ENCODE peak calls at places on chromosome 22, in eight cellular contexts. I, B, R, Q, Z, P, T and S are unnamed samples.

GRCh38 chr22:26547426-26547825 is 35.2 kb upstream of the TFIP11 start:
- DNase-seq in T (no peak), P (no peak), R (no peak), I (no peak), Q (no peak), B (no peak), Z (no peak), S (no peak)

GRCh38 chr22:28920757-28921584 is 37.6 kb downstream of the ZNRF3 start:
- DNase-seq in Q (no peak), T (no peak), I (no peak), R (no peak), Z (no peak), B (no peak), P (no peak), S (no peak)

GRCh38 chr22:46074771-46075551 is 75.4 kb upstream of the PPARA start:
- DNase-seq in T (peak), Z (no peak), B (no peak), Q (no peak), I (no peak), P (no peak), R (peak), S (no peak)

GRCh38 chr22:38742176-38742942 is 13.4 kb downstream of the SUN2 start:
- DNase-seq in Z (no peak), Q (no peak), I (no peak), B (no peak), T (no peak), P (no peak), R (no peak), S (no peak)

GRCh38 chr22:41742918-41743317 is 43.6 kb downstream of the MEI1 start:
- DNase-seq in I (no peak), B (no peak), Q (no peak), P (no peak), T (no peak), Z (no peak), R (no peak), S (no peak)

GRCh38 chr22:38097058-38097457 is 13.1 kb upstream of the SLC16A8 start:
- DNase-seq in P (no peak), R (no peak), Q (no peak), I (no peak), Z (no peak), T (no peak), B (no peak), S (no peak)

GRCh38 chr22:23029521-23030228 is 40.6 kb upstream of the GNAZ start:
- DNase-seq in T (no peak), P (no peak), Z (no peak), B (no peak), I (no peak), Q (no peak), R (no peak), S (no peak)

GRCh38 chr22:45540122-45540521 is 37.4 kb downstream of the FBLN1 start:
- DNase-seq in Z (no peak), T (no peak), P (no peak), I (no peak), R (no peak), Q (no peak), B (no peak), S (no peak)

GRCh38 chr22:39960791-39961746 is 872 bp downstream of the TMA7B start:
- DNase-seq in Q (peak), T (no peak), Z (no peak), I (peak), P (peak), B (peak), R (no peak), S (no peak)

GRCh38 chr22:39183991-39184585 is 31.6 kb upstream of the CBX7 start:
- DNase-seq in Q (peak), R (no peak), I (no peak), Z (no peak), B (peak), T (peak), P (peak), S (no peak)

GRCh38 chr22:38250642-38251354 is 22.0 kb downstream of the TMEM184B start:
- DNase-seq in P (no peak), Z (no peak), Q (no peak), B (no peak), I (no peak), T (no peak), R (no peak), S (no peak)

GRCh38 chr22:27836181-27836580 is 34.6 kb upstream of the MN1 start:
- DNase-seq in B (no peak), T (no peak), Q (no peak), Z (no peak), R (no peak), I (no peak), P (no peak), S (no peak)
- TF ChIP-seq CTCF in B (no peak), T (no peak), Q (no peak), Z (no peak), R (no peak), I (no peak), P (no peak), S (no peak)

DNA sequence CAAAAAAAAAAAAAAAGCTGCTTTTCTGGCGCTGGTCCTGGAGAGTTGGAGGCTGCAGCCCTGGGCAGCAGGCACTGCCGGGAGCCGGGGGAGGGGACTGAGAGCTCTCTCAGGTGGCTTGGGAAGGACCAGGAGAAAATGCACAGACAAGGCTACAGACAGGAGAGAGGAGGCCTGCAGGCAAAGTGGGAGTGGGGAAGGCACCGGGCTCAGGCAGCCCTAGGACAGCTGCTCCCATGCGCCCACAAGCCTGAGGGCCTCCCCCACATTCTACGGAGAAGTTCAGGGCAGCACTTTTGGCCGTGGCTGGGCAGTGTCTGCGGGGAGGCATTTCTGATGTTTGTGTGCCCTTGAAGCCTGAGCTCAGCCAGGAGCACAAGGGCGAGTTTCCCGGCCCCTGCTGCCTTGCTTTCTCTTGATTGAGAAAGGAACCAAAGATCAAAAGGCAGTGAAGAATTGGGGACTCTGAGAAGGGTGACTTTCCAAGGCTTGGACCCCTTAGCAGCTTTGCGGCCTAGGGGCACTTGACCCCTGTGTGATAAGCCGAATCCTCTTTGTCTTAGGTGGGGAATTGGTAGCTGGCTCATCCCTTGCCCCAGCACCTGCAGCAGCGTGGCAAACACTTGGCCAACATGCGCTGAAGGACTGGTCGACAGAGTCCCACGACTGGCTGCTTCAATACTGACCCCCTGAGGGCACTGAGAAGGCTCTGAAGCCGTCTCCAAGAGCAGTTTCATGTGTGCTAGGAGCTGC is 35.3 kb downstream of the PPM1F start:
- DNase-seq in I (no peak), Z (no peak), T (no peak), P (peak), R (no peak), B (peak), Q (peak), S (no peak)
- TF ChIP-seq CTCF in I (no peak), Z (no peak), T (no peak), P (no peak), R (no peak), B (no peak), Q (no peak), S (no peak)

GRCh38 chr22:36566720-36567119 is 37.8 kb upstream of the EIF3D start:
- DNase-seq in P (no peak), T (no peak), R (no peak), I (no peak), Z (no peak), B (no peak), Q (no peak), S (no peak)

GRCh38 chr22:36568846-36569245 is 39.9 kb upstream of the EIF3D start:
- DNase-seq in R (no peak), T (no peak), B (no peak), P (no peak), I (no peak), Z (no peak), Q (no peak), S (no peak)

GRCh38 chr22:36573815-36574350 is 44.9 kb upstream of the EIF3D start:
- DNase-seq in T (no peak), Z (no peak), B (no peak), I (no peak), R (no peak), Q (no peak), P (no peak), S (peak)

GRCh38 chr22:36571991-36572390 is 43.0 kb upstream of the EIF3D start:
- DNase-seq in T (no peak), I (no peak), B (no peak), R (no peak), Q (no peak), P (no peak), Z (no peak), S (no peak)

GRCh38 chr22:36569999-36570398 is 41.0 kb upstream of the EIF3D start:
- DNase-seq in B (peak), P (no peak), T (peak), Z (no peak), I (no peak), R (no peak), Q (peak), S (no peak)
- TF ChIP-seq CTCF in B (peak), P (peak), T (peak), Z (no peak), I (no peak), R (peak), Q (peak), S (peak)

GRCh38 chr22:47126344-47126811 is 363.9 kb downstream of the TBC1D22A start:
- DNase-seq in Q (no peak), B (no peak), I (no peak), T (peak), Z (no peak), R (peak), P (no peak), S (no peak)

GRCh38 chr22:47124451-47124881 is 362.0 kb downstream of the TBC1D22A start:
- DNase-seq in I (no peak), Z (no peak), R (peak), Q (no peak), B (no peak), T (no peak), P (no peak), S (no peak)

GRCh38 chr22:47124946-47125345 is 362.5 kb downstream of the TBC1D22A start:
- DNase-seq in B (no peak), R (no peak), I (no peak), P (no peak), Z (no peak), T (no peak), Q (no peak), S (no peak)

GRCh38 chr22:47123827-47124442 is 361.5 kb downstream of the TBC1D22A start:
- DNase-seq in T (no peak), R (no peak), I (no peak), P (no peak), Q (peak), Z (no peak), B (no peak), S (no peak)

GRCh38 chr22:47125603-47126002 is 363.2 kb downstream of the TBC1D22A start:
- DNase-seq in Z (no peak), R (no peak), P (peak), I (no peak), T (peak), Q (peak), B (no peak), S (no peak)
- TF ChIP-seq CTCF in Z (no peak), R (no peak), P (peak), I (no peak), T (peak), Q (no peak), B (peak), S (no peak)

GRCh38 chr22:20951932-20952380 is 15.1 kb upstream of the AIFM3 start:
- DNase-seq in T (no peak), P (no peak), Z (no peak), I (no peak), R (no peak), Q (no peak), B (no peak), S (no peak)
- TF ChIP-seq CTCF in T (no peak), P (no peak), Z (no peak), I (no peak), R (no peak), Q (no peak), B (no peak), S (no peak)

GRCh38 chr22:19556963-19557545 is 32.8 kb upstream of the CLDN5 start:
- DNase-seq in I (no peak), Z (no peak), P (no peak), R (no peak), Q (no peak), T (no peak), B (no peak), S (no peak)

GRCh38 chr22:19553201-19553600 is 29.0 kb upstream of the CLDN5 start:
- DNase-seq in R (no peak), P (no peak), I (no peak), T (no peak), B (no peak), Z (no peak), Q (no peak), S (no peak)

GRCh38 chr22:19555651-19556050 is 31.4 kb upstream of the CLDN5 start:
- DNase-seq in P (no peak), T (no peak), I (no peak), B (no peak), Z (no peak), R (no peak), Q (no peak), S (no peak)

GRCh38 chr22:19559324-19559811 is 35.2 kb upstream of the CLDN5 start:
- DNase-seq in P (no peak), T (no peak), I (no peak), Q (no peak), B (no peak), Z (no peak), R (no peak), S (no peak)

DNA sequence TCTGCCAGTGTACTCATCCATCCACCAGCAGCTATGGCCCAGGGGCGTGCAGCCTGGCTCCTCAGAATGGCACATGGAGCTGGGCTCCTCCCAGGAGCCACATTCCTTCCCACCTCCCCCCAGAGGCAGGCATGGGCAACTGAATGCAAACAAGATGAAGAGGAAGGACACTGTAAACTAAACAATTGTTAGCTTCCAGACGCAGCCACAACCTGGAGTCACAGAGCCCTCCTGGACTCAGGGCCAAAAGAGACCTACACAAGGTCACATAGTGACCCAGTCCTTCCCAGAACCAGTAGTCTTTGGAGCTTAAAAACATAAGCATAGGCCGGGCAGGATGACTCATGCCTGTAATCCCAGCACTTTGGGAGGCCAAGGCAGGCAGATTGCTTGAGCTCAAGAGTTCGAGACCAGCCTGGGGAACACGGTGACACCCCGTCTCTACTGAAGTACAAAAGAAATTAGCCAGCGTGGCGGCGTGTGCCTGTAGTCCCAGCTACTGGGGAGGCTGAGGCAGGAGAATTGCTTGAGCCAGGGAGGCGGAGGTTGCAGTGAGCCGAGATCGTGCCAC is 30.7 kb upstream of the CLDN5 start:
- DNase-seq in T (peak), Z (no peak), P (peak), B (peak), I (no peak), Q (peak), R (no peak), S (no peak)
- TF ChIP-seq CTCF in T (peak), Z (no peak), P (peak), B (peak), I (no peak), Q (no peak), R (no peak), S (no peak)